ENCODE peak calls at places on chromosome 1, in five cellular contexts. H, B, Y, I and D are unnamed samples.
A peak's percentile ranks its signal among the peaks of the same experiment; 100 is the strongest.

GRCh38 chr1:181135815-181136737 is 47.6 kb downstream of the IER5 start:
- DNase-seq in Y (no peak), I (peak; percentile 53), B (no peak), H (no peak), D (peak; percentile 94)

GRCh38 chr1:219085082-219085481 is 88.6 kb upstream of the LYPLAL1 start:
- DNase-seq in Y (no peak), B (no peak), H (no peak), I (peak; percentile 47), D (peak; percentile 82)

GRCh38 chr1:227942021-227942715 is 5.6 kb downstream of the WNT9A start:
- DNase-seq in I (no peak), B (peak; percentile 10), H (no peak), Y (no peak), D (no peak)

GRCh38 chr1:197481101-197481500 is 213.0 kb downstream of the CRB1 start:
- DNase-seq in I (peak; percentile 35), Y (no peak), B (no peak), H (peak; percentile 9), D (peak; percentile 59)

GRCh38 chr1:168786476-168787330 is 57.7 kb upstream of the DPT start:
- DNase-seq in I (peak; percentile 14), B (no peak), H (no peak), Y (no peak), D (no peak)

GRCh38 chr1:117653732-117654484 is 48.1 kb downstream of the TENT5C start:
- DNase-seq in I (no peak), B (no peak), Y (no peak), H (no peak), D (no peak)

GRCh38 chr1:205798577-205798976 is 14.4 kb downstream of the SLC41A1 start:
- DNase-seq in B (no peak), I (no peak), H (no peak), Y (no peak), D (no peak)

GRCh38 chr1:232853994-232854532 is 48.8 kb downstream of the MAP10 start:
- DNase-seq in Y (no peak), B (no peak), H (no peak), I (peak; percentile 53), D (peak; percentile 79)

GRCh38 chr1:64172458-64172983 is 30.9 kb upstream of the UBE2U start:
- DNase-seq in B (no peak), H (no peak), I (peak; percentile 66), Y (no peak), D (peak; percentile 73)

GRCh38 chr1:180366386-180367068 is 135.8 kb downstream of the ACBD6 start:
- DNase-seq in H (no peak), B (no peak), Y (no peak), I (no peak), D (no peak)

GRCh38 chr1:68178821-68179490 is 53.4 kb downstream of the WLS start:
- DNase-seq in B (no peak), I (no peak), H (no peak), Y (no peak), D (peak; percentile 54)

GRCh38 chr1:244314921-244315544 is 136.7 kb downstream of the ADSS2 start:
- DNase-seq in B (no peak), Y (no peak), I (peak; percentile 16), H (no peak), D (no peak)

GRCh38 chr1:240031009-240031408 is 60.7 kb upstream of the FMN2 start:
- DNase-seq in B (no peak), Y (peak; percentile 41), H (no peak), I (no peak), D (peak; percentile 95)

GRCh38 chr1:96482615-96483014 is 239.0 kb upstream of the PTBP2 start:
- DNase-seq in B (no peak), H (no peak), I (no peak), Y (peak; percentile 15), D (no peak)

GRCh38 chr1:180270767-180271639 is 40.9 kb downstream of the LHX4 start:
- DNase-seq in I (no peak), B (no peak), H (no peak), Y (no peak), D (peak; percentile 31)

GRCh38 chr1:183477986-183478781 is 5.9 kb downstream of the SMG7 start:
- DNase-seq in H (no peak), Y (no peak), I (no peak), B (no peak), D (no peak)

GRCh38 chr1:2379733-2380404 is 11.5 kb downstream of the MORN1 start:
- DNase-seq in I (no peak), Y (no peak), H (no peak), B (peak; percentile 47), D (no peak)

GRCh38 chr1:22363403-22364325 is 88.0 kb upstream of the ZBTB40 start:
- DNase-seq in B (no peak), H (no peak), I (no peak), Y (no peak), D (no peak)